ENCODE peak calls at places on chromosome 1, in ten cellular contexts. U is PC-3; T is left lung; J is Kasumi-1; V is lung; W is endothelial cell; A is activated CD4-positive, alpha-beta T cell treated with anti-CD3 and anti-CD28 coated beads for 24 hours; C is cardiac muscle cell; Z is amygdala; E is H7. L is an unnamed sample.

GRCh38 chr1:228082975-228083870 is 715 bp downstream of the ARF1 start:
- DNase-seq in T (peak), E (peak), V (peak), C (peak), Z (no peak), W (peak), J (no peak), A (no peak), U (peak), L (peak)

GRCh38 chr1:27412502-27412901 is 20.1 kb downstream of the GPR3 start:
- DNase-seq in Z (no peak), T (no peak), V (no peak), A (no peak), J (no peak), W (no peak), U (no peak), C (no peak), E (no peak), L (no peak)

GRCh38 chr1:209884665-209885117 is 53.3 kb upstream of the SYT14 start:
- DNase-seq in W (no peak), V (peak), U (peak), C (peak), A (peak), J (no peak), E (peak), T (no peak), Z (no peak), L (peak)

GRCh38 chr1:200131551-200132125 is 104.1 kb downstream of the NR5A2 start:
- DNase-seq in U (peak), C (no peak), W (no peak), T (no peak), E (no peak), V (no peak), Z (no peak), J (no peak), A (no peak), L (no peak)

GRCh38 chr1:159591981-159592380 is 4.4 kb downstream of the APCS start:
- DNase-seq in T (no peak), V (no peak), A (no peak), W (no peak), J (no peak), E (no peak), Z (no peak), U (peak), C (no peak), L (no peak)

GRCh38 chr1:5991784-5992033 is 516 bp downstream of the NPHP4 start:
- DNase-seq in T (no peak), Z (peak), E (no peak), V (no peak), U (no peak), C (no peak), J (peak), W (no peak), A (no peak), L (peak)

GRCh38 chr1:208036177-208036808 is 125.4 kb upstream of the CD34 start:
- DNase-seq in U (peak), T (no peak), E (peak), J (no peak), V (no peak), W (no peak), C (peak), Z (no peak), A (no peak), L (no peak)

GRCh38 chr1:189149547-189150375 is 1327.9 kb downstream of the BRINP3 start:
- DNase-seq in V (no peak), A (no peak), Z (no peak), T (peak), W (no peak), J (no peak), E (peak), U (no peak), C (no peak), L (no peak)

GRCh38 chr1:246155923-246156322 is 351.2 kb downstream of the SMYD3 start:
- DNase-seq in W (no peak), C (peak), E (no peak), J (no peak), Z (no peak), U (peak), V (no peak), T (no peak), A (no peak), L (no peak)

GRCh38 chr1:244353572-244354091 is 98.1 kb downstream of the ADSS2 start:
- DNase-seq in V (peak), J (peak), W (no peak), U (peak), C (peak), E (peak), A (peak), T (no peak), Z (no peak), L (no peak)

L was measured in stimulated activated naive CD4-positive, alpha-beta T cell treated with Interleukin-2 at 50 U/mL for 16 hours.